ENCODE peak calls at places on chromosomes 11 and 22, in seven cellular contexts. C is aorta; Y is activated gamma-delta T cell treated with anti-CD3 and anti-CD28 coated beads, Interleukin-2, amount 50 U/mL, for 16 hours; J is T-helper 2 cell; E is OCI-LY7; O is A549; L is stimulated activated CD4-positive, alpha-beta T cell treated with anti-CD3 and anti-CD28 coated beads, Interleukin-12 subunit alpha, Interleukin-12 subunit beta, amount 100 ng/mL, for 48 hours. X is an unnamed sample.

GRCh38 chr11:62143727-62144126 is 19.9 kb downstream of the INCENP start:
- DNase-seq in C (peak; percentile 26), Y (no peak), J (no peak), E (no peak), O (no peak), L (no peak), X (no peak)

GRCh38 chr22:17106161-17106784 is 14.9 kb downstream of the TMEM121B start:
- DNase-seq in C (no peak), Y (no peak), J (no peak), E (no peak), O (no peak), L (no peak), X (no peak)

GRCh38 chr22:35349704-35350538 is 31.0 kb upstream of the HMOX1 start:
- DNase-seq in C (peak; percentile 55), Y (no peak), J (no peak), E (peak; percentile 84), O (no peak), L (no peak), X (no peak)

GRCh38 chr22:31144223-31144622 is 3.9 kb upstream of the PLA2G3 start:
- DNase-seq in C (no peak), Y (no peak), J (no peak), E (no peak), O (no peak), L (no peak), X (no peak)

GRCh38 chr11:66070604-66071325 is 693 bp downstream of the PACS1 start:
- DNase-seq in C (peak; percentile 84), Y (no peak), J (peak; percentile 18), E (no peak), O (no peak), L (no peak), X (peak; percentile 7)

GRCh38 chr11:7154881-7155344 is 66.1 kb downstream of the RBMXL2 start:
- DNase-seq in C (no peak), Y (no peak), J (no peak), E (no peak), O (no peak), L (no peak), X (no peak)

GRCh38 chr11:12045914-12046635 is 37.6 kb upstream of the DKK3 start:
- DNase-seq in C (no peak), Y (no peak), J (no peak), E (no peak), O (no peak), L (no peak), X (no peak)

GRCh38 chr11:31560842-31561476 is 51.4 kb downstream of the ELP4 start:
- DNase-seq in C (no peak), Y (no peak), J (no peak), E (no peak), O (no peak), L (no peak), X (no peak)

GRCh38 chr11:118612378-118612777 is 5.0 kb downstream of the PHLDB1 start:
- DNase-seq in C (peak; percentile 66), Y (no peak), J (no peak), E (no peak), O (no peak), L (no peak), X (no peak)

GRCh38 chr11:67274768-67275605 is 8.7 kb downstream of the GRK2 start:
- DNase-seq in C (peak; percentile 56), Y (no peak), J (no peak), E (no peak), O (no peak), L (no peak), X (no peak)

GRCh38 chr11:128463386-128463829 is 124.0 kb downstream of the ETS1 start:
- DNase-seq in C (no peak), Y (no peak), J (no peak), E (no peak), O (no peak), L (no peak), X (no peak)

GRCh38 chr11:9219115-9219514 is 46.0 kb downstream of the DENND5A start:
- DNase-seq in C (no peak), Y (no peak), J (no peak), E (no peak), O (peak; percentile 18), L (no peak), X (no peak)

GRCh38 chr22:31680764-31681624 is 19.0 kb upstream of the PISD start:
- DNase-seq in C (peak; percentile 51), Y (no peak), J (no peak), E (no peak), O (no peak), L (no peak), X (no peak)

GRCh38 chr11:114025329-114025907 is 34.1 kb upstream of the ZBTB16 start:
- DNase-seq in C (no peak), Y (no peak), J (no peak), E (no peak), O (no peak), L (no peak), X (no peak)

GRCh38 chr22:27580311-27580897 is 221.2 kb downstream of the MN1 start:
- DNase-seq in C (no peak), Y (no peak), J (no peak), E (no peak), O (peak; percentile 12), L (no peak), X (no peak)

GRCh38 chr11:61715877-61716276 is 35.7 kb downstream of the DAGLA start:
- DNase-seq in C (no peak), Y (no peak), J (no peak), E (no peak), O (no peak), L (no peak), X (no peak)

GRCh38 chr11:112247198-112247597 is 13.5 kb downstream of the PLET1 start:
- DNase-seq in C (no peak), Y (no peak), J (no peak), E (no peak), O (no peak), L (no peak), X (no peak)

GRCh38 chr11:78030429-78031325 is 7.6 kb upstream of the KCTD14 start:
- DNase-seq in C (peak; percentile 71), Y (no peak), J (no peak), E (no peak), O (peak; percentile 45), L (no peak), X (peak; percentile 62)

GRCh38 chr11:130145975-130146776 is 13.4 kb upstream of the ST14 start:
- DNase-seq in C (no peak), Y (no peak), J (no peak), E (no peak), O (peak; percentile 54), L (no peak), X (no peak)

GRCh38 chr11:20966489-20966888 is 297.1 kb downstream of the NELL1 start:
- DNase-seq in C (no peak), Y (no peak), J (no peak), E (no peak), O (no peak), L (no peak), X (no peak)

GRCh38 chr11:116301141-116301540 is 471.6 kb downstream of the BUD13 start:
- DNase-seq in C (no peak), Y (no peak), J (no peak), E (no peak), O (no peak), L (no peak), X (no peak)

GRCh38 chr11:46149342-46149741 is 28.1 kb upstream of the PHF21A start:
- DNase-seq in C (no peak), Y (no peak), J (no peak), E (no peak), O (no peak), L (no peak), X (no peak)

GRCh38 chr11:76269661-76270322 is 63.5 kb upstream of the WNT11 start:
- DNase-seq in C (no peak), Y (no peak), J (no peak), E (no peak), O (no peak), L (no peak), X (no peak)

GRCh38 chr22:50684986-50685385 is 12.4 kb downstream of the SHANK3 start:
- DNase-seq in C (peak; percentile 31), Y (no peak), J (no peak), E (no peak), O (no peak), L (no peak), X (no peak)

GRCh38 chr11:66570117-66570825 is 1.9 kb upstream of the CTSF start:
- DNase-seq in C (no peak), Y (no peak), J (no peak), E (no peak), O (no peak), L (no peak), X (peak; percentile 94)

X was measured in HAP-1.